ENCODE peak calls at places on chromosomes 5 and 9, in eight cellular contexts. R is right atrium auricular region, O is tibial nerve, F is fibroblast of lung, M is endothelial cell, K is mesothelial cell of epicardium, C is K562, T is nephron progenitor cell. Q is an unnamed sample.

GRCh38 chr9:98707158-98708102 is 1.3 kb downstream of the GABBR2 start:
- DNase-seq in C (peak; percentile 83), O (no peak), T (peak; percentile 82), R (no peak), K (no peak), M (peak; percentile 72), F (peak; percentile 82), Q (peak; percentile 82)

GRCh38 chr9:77647659-77648457 is at the start of gene GNA14:
- DNase-seq in R (peak; percentile 61), F (peak; percentile 16), C (no peak), M (peak; percentile 38), T (no peak), O (no peak), K (no peak), Q (no peak)

GRCh38 chr9:92660266-92660665 is 9.7 kb downstream of the IPPK start:
- DNase-seq in C (no peak), O (no peak), F (no peak), K (no peak), M (no peak), R (no peak), T (no peak), Q (no peak)

GRCh38 chr5:17196686-17197085 is 20.7 kb upstream of the BASP1 start:
- DNase-seq in R (no peak), T (no peak), M (no peak), C (no peak), O (no peak), F (no peak), K (no peak), Q (no peak)

GRCh38 chr5:151571270-151572173 is 19.6 kb downstream of the FAT2 start:
- DNase-seq in T (no peak), K (no peak), O (no peak), M (no peak), C (no peak), F (no peak), R (no peak), Q (no peak)

GRCh38 chr5:80238778-80239679 is 16.8 kb downstream of the SERINC5 start:
- DNase-seq in K (no peak), R (peak; percentile 78), C (no peak), T (no peak), O (peak; percentile 65), F (peak; percentile 79), M (no peak), Q (no peak)

GRCh38 chr5:180860273-180860886 is 696 bp downstream of the ZFP62 start:
- DNase-seq in K (no peak), O (no peak), M (peak; percentile 15), F (peak; percentile 27), T (no peak), C (peak; percentile 83), R (no peak), Q (no peak)

GRCh38 chr5:158351485-158352140 is 492.7 kb upstream of the CLINT1 start:
- DNase-seq in O (no peak), F (no peak), K (no peak), R (no peak), T (no peak), M (no peak), C (no peak), Q (no peak)

GRCh38 chr5:60978968-60979367 is 34.0 kb downstream of the NDUFAF2 start:
- DNase-seq in C (peak; percentile 89), F (no peak), R (no peak), T (no peak), K (no peak), M (no peak), O (no peak), Q (no peak)

GRCh38 chr9:38017149-38017884 is 51.7 kb downstream of the SHB start:
- DNase-seq in M (peak; percentile 51), C (no peak), F (no peak), K (no peak), O (no peak), R (no peak), T (peak; percentile 62), Q (no peak)

GRCh38 chr5:76733049-76733417 is 17.1 kb downstream of the F2R start:
- DNase-seq in F (no peak), T (no peak), R (no peak), O (no peak), K (no peak), M (no peak), C (no peak), Q (no peak)

GRCh38 chr9:10071579-10071978 is 541.2 kb downstream of the PTPRD start:
- DNase-seq in K (no peak), O (no peak), C (no peak), T (no peak), M (no peak), R (no peak), F (no peak), Q (no peak)

GRCh38 chr5:83434929-83435328 is 36.6 kb upstream of the VCAN start:
- DNase-seq in K (no peak), T (no peak), F (peak; percentile 34), M (no peak), R (no peak), C (no peak), O (no peak), Q (no peak)

GRCh38 chr9:99326112-99326916 is 104.2 kb downstream of the SEC61B start:
- DNase-seq in K (no peak), O (no peak), F (no peak), M (no peak), T (no peak), C (no peak), R (no peak), Q (no peak)

GRCh38 chr9:7534211-7534935 is 265.2 kb downstream of the DMAC1 start:
- DNase-seq in R (no peak), F (no peak), K (no peak), O (no peak), C (no peak), T (no peak), M (no peak), Q (no peak)

GRCh38 chr5:158431369-158432029 is 572.6 kb upstream of the CLINT1 start:
- DNase-seq in F (peak; percentile 89), R (no peak), K (no peak), O (no peak), C (no peak), M (no peak), T (no peak), Q (no peak)

GRCh38 chr9:137224850-137225694 is at the start of gene CYSRT1:
- DNase-seq in K (no peak), C (no peak), T (no peak), R (no peak), O (no peak), M (no peak), F (no peak), Q (no peak)

GRCh38 chr9:5621327-5621726 is 7.6 kb upstream of the RIC1 start:
- DNase-seq in M (no peak), T (no peak), K (no peak), R (no peak), F (peak; percentile 51), C (no peak), O (no peak), Q (no peak)

DNA sequence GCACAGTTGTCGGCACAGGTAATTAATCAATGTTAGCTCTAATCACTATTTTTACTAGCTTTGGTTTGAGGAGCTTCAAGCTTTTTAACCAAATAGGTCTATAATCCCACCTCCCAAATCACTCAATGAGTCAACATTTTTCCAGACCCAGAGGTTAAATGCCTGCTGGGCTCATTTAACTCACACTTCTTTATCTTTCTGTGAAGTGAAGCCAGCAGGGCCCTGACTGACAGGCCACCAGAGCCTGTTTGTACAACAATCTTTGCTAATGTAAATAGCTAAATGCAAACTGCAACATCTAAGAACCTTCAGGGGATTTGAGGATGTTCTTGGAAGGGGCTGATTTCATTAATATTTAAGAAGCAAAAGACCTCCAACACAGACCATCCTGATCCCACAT is 98.4 kb upstream of the NREP start:
- DNase-seq in F (no peak), R (no peak), M (no peak), O (no peak), T (no peak), C (no peak), K (no peak), Q (no peak)
- TF ChIP-seq CTCF in F (no peak), R (no peak), M (no peak), O (no peak), T (no peak), C (no peak), K (no peak), Q (no peak)

DNA sequence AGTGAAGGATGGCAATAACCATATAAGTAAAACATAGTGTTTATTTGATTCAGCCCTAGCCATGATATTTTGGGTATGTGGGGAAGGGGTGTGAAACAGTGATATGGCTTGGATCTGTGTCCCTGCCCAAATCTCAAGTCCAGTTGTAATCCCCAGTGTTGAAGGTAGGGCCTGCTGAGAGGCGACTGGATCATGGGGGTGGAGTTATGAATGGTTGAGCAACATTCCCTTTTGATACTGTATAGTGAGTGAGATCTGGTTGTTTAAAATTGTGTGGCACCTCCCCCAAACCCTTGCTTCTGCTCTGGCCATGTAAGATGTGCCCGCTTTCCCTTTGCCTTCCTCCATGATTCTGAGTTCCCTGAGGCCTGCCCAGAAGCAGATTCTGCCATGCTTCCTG is 1804.6 kb downstream of the MAT2B start:
- DNase-seq in F (no peak), T (no peak), C (no peak), O (no peak), K (no peak), R (no peak), M (no peak), Q (no peak)
- TF ChIP-seq CTCF in F (no peak), T (no peak), C (no peak), O (no peak), K (no peak), R (no peak), M (no peak), Q (no peak)

GRCh38 chr5:32450952-32451351 is 6.4 kb upstream of the ZFR start:
- DNase-seq in R (no peak), K (no peak), M (no peak), T (no peak), F (no peak), C (peak; percentile 58), O (no peak), Q (no peak)
- TF ChIP-seq CTCF in R (no peak), K (no peak), M (no peak), T (peak; percentile 5), F (no peak), C (peak; percentile 55), O (no peak), Q (peak; percentile 54)

DNA sequence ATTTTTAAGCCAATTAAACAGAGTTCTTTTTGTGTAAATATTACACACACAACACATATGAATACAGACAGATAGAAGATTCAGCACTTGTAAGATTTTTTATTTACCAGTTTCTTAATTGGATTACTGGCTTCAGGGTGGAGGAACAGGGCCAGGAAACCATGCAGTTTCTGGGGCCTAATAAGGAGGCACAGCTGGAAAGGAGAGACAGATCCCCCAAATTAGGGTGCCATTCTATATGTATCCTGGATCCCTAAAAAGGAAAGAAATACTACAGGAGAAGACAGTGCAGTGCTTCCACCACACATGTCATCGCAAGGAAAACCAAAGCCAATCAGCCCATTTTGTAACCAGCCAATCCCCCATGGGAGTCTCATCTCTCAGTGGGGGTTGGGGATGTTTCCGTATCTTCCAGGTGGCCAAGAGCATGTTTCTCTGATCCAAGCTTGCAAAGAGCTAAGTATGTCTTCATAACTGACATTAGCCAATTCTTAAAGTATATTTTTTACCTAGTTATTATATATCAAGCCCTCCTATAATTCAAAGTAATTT is 15.8 kb upstream of the ABO start:
- DNase-seq in C (peak; percentile 52), O (no peak), R (no peak), F (no peak), K (no peak), M (no peak), T (no peak), Q (no peak)
- TF ChIP-seq CTCF in C (no peak), O (no peak), R (no peak), F (no peak), K (no peak), M (no peak), T (no peak), Q (no peak)

GRCh38 chr5:62305715-62306493 is at the start of gene KIF2A:
- DNase-seq in M (peak; percentile 89), T (peak; percentile 90), R (peak; percentile 87), C (peak; percentile 97), K (peak; percentile 87), F (peak; percentile 90), O (peak; percentile 66), Q (peak; percentile 94)
- TF ChIP-seq CTCF in M (no peak), T (no peak), R (no peak), C (peak; percentile 19), K (no peak), F (no peak), O (peak; percentile 59), Q (peak; percentile 16)